ENCODE peak calls at places on chromosomes 3 and 15, in seven cellular contexts. T is activated T-cell treated with anti-CD3 and anti-CD28 coated beads for 1 hour, X is EL, H is lower lobe of right lung, Y is RWPE1, R is AG08395, J is HT-29. P is an unnamed sample.

GRCh38 chr3:112647122-112647521 is 6.2 kb upstream of the CCDC80 start:
- DNase-seq in J (peak; percentile 23), Y (peak; percentile 55), X (peak; percentile 96), R (peak; percentile 84), T (no peak), H (no peak), P (no peak)

GRCh38 chr15:89007989-89008388 is 80.3 kb upstream of the ABHD2 start:
- DNase-seq in R (no peak), Y (no peak), H (no peak), T (no peak), X (no peak), J (no peak), P (no peak)

GRCh38 chr15:58052334-58052733 is 13.2 kb downstream of the ALDH1A2 start:
- DNase-seq in J (no peak), H (peak; percentile 57), T (no peak), R (no peak), X (no peak), Y (no peak), P (no peak)

GRCh38 chr3:13325092-13325491 is 95.0 kb downstream of the NUP210 start:
- DNase-seq in X (no peak), Y (no peak), J (no peak), T (no peak), R (no peak), H (no peak), P (no peak)

GRCh38 chr15:31295660-31296059 is 31.0 kb upstream of the KLF13 start:
- DNase-seq in J (no peak), X (no peak), T (no peak), H (no peak), R (no peak), Y (no peak), P (no peak)

GRCh38 chr15:40238927-40239591 is at the start of gene PAK6:
- DNase-seq in X (peak; percentile 55), T (no peak), R (peak; percentile 72), H (peak; percentile 66), Y (peak; percentile 97), J (peak; percentile 92), P (peak; percentile 86)

GRCh38 chr3:8869613-8870012 is 93.7 kb downstream of the RAD18 start:
- DNase-seq in T (no peak), R (peak; percentile 91), Y (peak; percentile 86), X (peak; percentile 99), J (peak; percentile 64), H (no peak), P (peak; percentile 69)

GRCh38 chr3:70911719-70912118 is 599.3 kb upstream of the MDFIC2 start:
- DNase-seq in H (no peak), R (no peak), Y (no peak), X (no peak), J (no peak), T (no peak), P (no peak)

GRCh38 chr15:70501121-70501727 is 262.1 kb downstream of the UACA start:
- DNase-seq in R (no peak), Y (no peak), X (no peak), J (no peak), H (no peak), T (no peak), P (no peak)

GRCh38 chr3:12489832-12490231 is 5.6 kb downstream of the TSEN2 start:
- DNase-seq in J (no peak), Y (no peak), R (peak; percentile 38), X (no peak), T (no peak), H (no peak), P (no peak)

GRCh38 chr3:88057650-88058321 is 1.0 kb downstream of the CGGBP1 start:
- DNase-seq in Y (no peak), H (no peak), R (no peak), T (no peak), X (peak; percentile 19), J (peak; percentile 5), P (no peak)